ENCODE peak calls at places on chromosomes 13 and 19, in ten cellular contexts. X is bronchial epithelial cell, B is ascending aorta, T is HFF-Myc, C is left ventricle myocardium inferior, O is BJ, W is endodermal cell, N is mucosa of descending colon, P is cardiac muscle cell, Q is A549. V is an unnamed sample.

GRCh38 chr13:46288570-46289259 is 77.0 kb downstream of the LRRC63 start:
- DNase-seq in X (peak; percentile 40), B (no peak), T (no peak), C (no peak), O (no peak), W (no peak), N (peak; percentile 12), P (peak; percentile 63), Q (peak; percentile 8), V (no peak)

GRCh38 chr13:72536668-72537399 is 190.6 kb downstream of the MZT1 start:
- DNase-seq in X (no peak), B (no peak), T (no peak), C (no peak), O (no peak), W (no peak), N (peak; percentile 28), P (peak; percentile 2), Q (no peak), V (no peak)

GRCh38 chr13:111304041-111304544 is 16.3 kb upstream of the TEX29 start:
- DNase-seq in X (no peak), B (no peak), T (no peak), C (no peak), O (no peak), W (no peak), N (no peak), P (no peak), Q (no peak), V (no peak)

GRCh38 chr13:53158201-53158600 is 129.6 kb downstream of the OLFM4 start:
- DNase-seq in X (no peak), B (no peak), T (no peak), C (no peak), O (no peak), W (no peak), N (no peak), P (no peak), Q (no peak), V (no peak)

GRCh38 chr19:46745521-46746280 is at the start of gene FKRP:
- DNase-seq in X (no peak), B (no peak), T (no peak), C (peak; percentile 48), O (no peak), W (peak; percentile 76), N (peak; percentile 42), P (no peak), Q (peak; percentile 54), V (no peak)

GRCh38 chr13:112435973-112436372 is 59.8 kb downstream of the SPACA7 start:
- DNase-seq in X (no peak), B (no peak), T (no peak), C (no peak), O (no peak), W (no peak), N (no peak), P (no peak), Q (no peak), V (no peak)

GRCh38 chr19:52941941-52942370 is 18.7 kb upstream of the ZNF888 start:
- DNase-seq in X (peak; percentile 14), B (no peak), T (no peak), C (peak; percentile 27), O (no peak), W (peak; percentile 74), N (peak; percentile 58), P (peak; percentile 23), Q (no peak), V (no peak)

GRCh38 chr19:13094285-13094595 is 8.4 kb downstream of the LYL1 start:
- DNase-seq in X (no peak), B (no peak), T (no peak), C (no peak), O (no peak), W (no peak), N (no peak), P (no peak), Q (no peak), V (no peak)

GRCh38 chr13:24348385-24348784 is 39.0 kb downstream of the C1QTNF9 start:
- DNase-seq in X (peak; percentile 12), B (no peak), T (no peak), C (no peak), O (no peak), W (no peak), N (peak; percentile 33), P (no peak), Q (no peak), V (no peak)

GRCh38 chr13:80047406-80047805 is 293.5 kb downstream of the SPRY2 start:
- DNase-seq in X (peak; percentile 31), B (no peak), T (no peak), C (no peak), O (no peak), W (no peak), N (no peak), P (peak; percentile 82), Q (no peak), V (no peak)

GRCh38 chr19:43450545-43450997 is 14.8 kb downstream of the LYPD3 start:
- DNase-seq in X (peak; percentile 49), B (no peak), T (no peak), C (no peak), O (no peak), W (no peak), N (no peak), P (peak; percentile 72), Q (no peak), V (no peak)

GRCh38 chr19:55619264-55619663 is 5.1 kb downstream of the ZNF784 start:
- DNase-seq in X (no peak), B (no peak), T (no peak), C (no peak), O (no peak), W (no peak), N (no peak), P (peak; percentile 40), Q (no peak), V (no peak)

GRCh38 chr19:31103228-31103627 is 246.0 kb downstream of the TSHZ3 start:
- DNase-seq in X (no peak), B (no peak), T (no peak), C (no peak), O (no peak), W (no peak), N (no peak), P (no peak), Q (no peak), V (no peak)

GRCh38 chr19:4441994-4442845 is 15.4 kb downstream of the UBXN6 start:
- DNase-seq in X (no peak), B (no peak), T (no peak), C (no peak), O (no peak), W (peak; percentile 52), N (no peak), P (no peak), Q (no peak), V (no peak)

GRCh38 chr13:66887088-66887487 is 343.0 kb downstream of the PCDH9 start:
- DNase-seq in X (no peak), B (no peak), T (no peak), C (no peak), O (peak; percentile 9), W (no peak), N (no peak), P (peak; percentile 65), Q (no peak), V (no peak)

GRCh38 chr13:42926555-42926954 is 65.5 kb downstream of the EPSTI1 start:
- DNase-seq in X (no peak), B (no peak), T (peak; percentile 1), C (no peak), O (no peak), W (no peak), N (no peak), P (peak; percentile 44), Q (no peak), V (no peak)

GRCh38 chr13:30362869-30363268 is 55.5 kb upstream of the KATNAL1 start:
- DNase-seq in X (no peak), B (no peak), T (no peak), C (peak; percentile 33), O (no peak), W (no peak), N (no peak), P (peak; percentile 10), Q (no peak), V (peak; percentile 52)

GRCh38 chr19:15199219-15199651 is 1.6 kb downstream of the NOTCH3 start:
- DNase-seq in X (no peak), B (no peak), T (no peak), C (no peak), O (no peak), W (no peak), N (no peak), P (no peak), Q (no peak), V (no peak)

GRCh38 chr13:99481357-99481756 is 19.9 kb upstream of the TM9SF2 start:
- DNase-seq in X (peak; percentile 82), B (no peak), T (no peak), C (no peak), O (no peak), W (no peak), N (no peak), P (no peak), Q (no peak), V (no peak)

GRCh38 chr19:18274776-18275356 is 614 bp upstream of the IQCN start:
- DNase-seq in X (peak; percentile 72), B (peak; percentile 66), T (no peak), C (peak; percentile 87), O (peak; percentile 64), W (peak; percentile 76), N (peak; percentile 87), P (peak; percentile 90), Q (peak; percentile 72), V (no peak)
- TF ChIP-seq CTCF in X (no peak), B (no peak), T (no peak), C (peak; percentile 30), O (no peak), W (no peak), N (no peak), P (no peak), Q (no peak), V (no peak)

DNA sequence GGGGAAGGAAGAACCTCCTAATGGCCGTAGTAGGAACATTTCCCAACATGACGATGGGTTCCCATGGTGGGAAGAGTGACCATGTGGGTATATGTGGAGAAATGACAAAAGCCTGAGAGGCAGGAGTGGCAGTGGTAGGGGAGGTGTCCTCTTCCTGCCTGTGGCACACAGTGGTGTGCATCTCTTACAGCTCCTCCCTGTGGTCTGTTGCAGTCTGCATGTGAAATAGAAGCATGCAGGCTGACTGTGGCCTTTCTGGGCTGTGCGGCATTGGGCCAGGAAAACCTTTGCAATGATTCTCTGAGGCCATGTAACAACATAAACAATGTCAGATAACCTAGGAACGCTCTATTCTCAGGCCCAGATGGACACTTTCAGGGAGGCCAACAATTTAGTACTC is 84.0 kb downstream of the LACC1 start:
- DNase-seq in X (no peak), B (no peak), T (no peak), C (no peak), O (no peak), W (peak; percentile 59), N (no peak), P (no peak), Q (no peak), V (no peak)
- TF ChIP-seq CTCF in X (peak; percentile 24), B (no peak), T (no peak), C (peak; percentile 23), O (no peak), W (peak; percentile 65), N (no peak), P (no peak), Q (no peak), V (no peak)

GRCh38 chr19:42113641-42114348 is 18.5 kb downstream of the POU2F2 start:
- DNase-seq in X (peak; percentile 99), B (peak; percentile 29), T (peak; percentile 93), C (no peak), O (peak; percentile 91), W (peak; percentile 84), N (no peak), P (peak; percentile 92), Q (peak; percentile 97), V (peak; percentile 67)
- TF ChIP-seq CTCF in X (peak; percentile 40), B (no peak), T (peak; percentile 63), C (no peak), O (peak; percentile 35), W (peak; percentile 62), N (no peak), P (peak; percentile 39), Q (peak; percentile 55), V (peak; percentile 18)

GRCh38 chr19:38932425-38933179 is 1.9 kb downstream of the MRPS12 start:
- DNase-seq in X (peak; percentile 31), B (no peak), T (no peak), C (no peak), O (no peak), W (peak; percentile 70), N (peak; percentile 53), P (peak; percentile 61), Q (peak; percentile 89), V (no peak)
- TF ChIP-seq CTCF in X (peak; percentile 43), B (no peak), T (peak; percentile 45), C (peak; percentile 45), O (peak; percentile 47), W (peak; percentile 58), N (no peak), P (peak; percentile 41), Q (peak; percentile 76), V (peak; percentile 40)

V was measured in D721Med.